ENCODE peak calls at places on chromosomes 5 and 9, in four cellular contexts. One of them, this sample, is unnamed.

GRCh38 chr9:7770102-7770501 is 29.5 kb downstream of the DMAC1 start:
- DNase-seq in keratinocyte: no peak
- DNase-seq in PC-9: no peak
- DNase-seq in left lung: no peak
- DNase-seq in this sample: no peak

GRCh38 chr5:54362434-54362833 is 52.1 kb upstream of the ARL15 start:
- DNase-seq in PC-9: no peak
- DNase-seq in keratinocyte: no peak
- DNase-seq in left lung: no peak
- DNase-seq in this sample: no peak

GRCh38 chr9:75185585-75186170 is 97.4 kb downstream of the OSTF1 start:
- DNase-seq in left lung: no peak
- DNase-seq in keratinocyte: no peak
- DNase-seq in PC-9: no peak
- DNase-seq in this sample: no peak

GRCh38 chr5:80736730-80737129 is 81.9 kb upstream of the DHFR start:
- DNase-seq in PC-9: peak; percentile 38
- DNase-seq in keratinocyte: peak; percentile 45
- DNase-seq in left lung: no peak
- DNase-seq in this sample: no peak

GRCh38 chr9:121088576-121088975 is 13.8 kb downstream of the CNTRL start:
- DNase-seq in left lung: no peak
- DNase-seq in PC-9: no peak
- DNase-seq in keratinocyte: no peak
- DNase-seq in this sample: no peak

GRCh38 chr5:154197801-154198461 is 7.4 kb downstream of the GALNT10 start:
- DNase-seq in PC-9: peak; percentile 91
- DNase-seq in keratinocyte: peak; percentile 75
- DNase-seq in left lung: peak; percentile 71
- DNase-seq in this sample: no peak

GRCh38 chr5:121408778-121409177 is 442.9 kb upstream of the FTMT start:
- DNase-seq in keratinocyte: no peak
- DNase-seq in left lung: no peak
- DNase-seq in PC-9: no peak
- DNase-seq in this sample: no peak

GRCh38 chr9:102113191-102113590 is 374.7 kb upstream of the GRIN3A start:
- DNase-seq in PC-9: no peak
- DNase-seq in left lung: no peak
- DNase-seq in keratinocyte: no peak
- DNase-seq in this sample: no peak

GRCh38 chr5:55160493-55161209 is 680 bp downstream of the GPX8 start:
- DNase-seq in left lung: peak; percentile 63
- DNase-seq in PC-9: peak; percentile 64
- DNase-seq in keratinocyte: no peak
- DNase-seq in this sample: no peak

GRCh38 chr9:86598411-86599239 is 244.4 kb upstream of the TUT7 start:
- DNase-seq in keratinocyte: no peak
- DNase-seq in left lung: no peak
- DNase-seq in PC-9: no peak
- DNase-seq in this sample: no peak

GRCh38 chr5:151094054-151094858 is 13.4 kb upstream of the TNIP1 start:
- DNase-seq in PC-9: peak; percentile 76
- DNase-seq in keratinocyte: no peak
- DNase-seq in left lung: no peak
- DNase-seq in this sample: no peak

GRCh38 chr9:75139201-75139600 is 50.9 kb downstream of the OSTF1 start:
- DNase-seq in left lung: no peak
- DNase-seq in PC-9: no peak
- DNase-seq in keratinocyte: no peak
- DNase-seq in this sample: no peak

GRCh38 chr9:6978591-6978990 is 220.8 kb downstream of the KDM4C start:
- DNase-seq in keratinocyte: no peak
- DNase-seq in left lung: no peak
- DNase-seq in PC-9: no peak
- DNase-seq in this sample: no peak

GRCh38 chr5:176514244-176514918 is 22.8 kb downstream of the RNF44 start:
- DNase-seq in keratinocyte: no peak
- DNase-seq in left lung: no peak
- DNase-seq in PC-9: no peak
- DNase-seq in this sample: no peak

GRCh38 chr5:86971034-86971511 is 296.6 kb upstream of the RASA1 start:
- DNase-seq in left lung: no peak
- DNase-seq in keratinocyte: no peak
- DNase-seq in PC-9: no peak
- DNase-seq in this sample: no peak

GRCh38 chr5:180347651-180348050 is 5.5 kb downstream of the GFPT2 start:
- DNase-seq in keratinocyte: no peak
- DNase-seq in PC-9: no peak
- DNase-seq in left lung: no peak
- DNase-seq in this sample: no peak

GRCh38 chr9:21933865-21934264 is 60.3 kb downstream of the CDKN2A start:
- DNase-seq in PC-9: no peak
- DNase-seq in keratinocyte: no peak
- DNase-seq in left lung: no peak
- DNase-seq in this sample: no peak

GRCh38 chr5:135887881-135888614 is 7.6 kb downstream of the IL9 start:
- DNase-seq in PC-9: no peak
- DNase-seq in keratinocyte: no peak
- DNase-seq in left lung: no peak
- DNase-seq in this sample: no peak

GRCh38 chr9:73575071-73575470 is 423.4 kb downstream of the ANXA1 start:
- DNase-seq in PC-9: no peak
- DNase-seq in keratinocyte: no peak
- DNase-seq in left lung: no peak
- DNase-seq in this sample: no peak

GRCh38 chr5:132754947-132755346 is 7.7 kb downstream of the CCNI2 start:
- DNase-seq in keratinocyte: no peak
- DNase-seq in left lung: no peak
- DNase-seq in PC-9: no peak
- DNase-seq in this sample: no peak

GRCh38 chr5:39427225-39427624 is 2.4 kb upstream of the DAB2 start:
- DNase-seq in keratinocyte: no peak
- DNase-seq in left lung: no peak
- DNase-seq in PC-9: no peak
- DNase-seq in this sample: no peak

GRCh38 chr5:6159864-6160199 is 218.5 kb downstream of the MED10 start:
- DNase-seq in left lung: no peak
- DNase-seq in keratinocyte: no peak
- DNase-seq in PC-9: no peak
- DNase-seq in this sample: no peak

GRCh38 chr5:108917596-108917995 is 169.9 kb downstream of the FER start:
- DNase-seq in left lung: no peak
- DNase-seq in PC-9: no peak
- DNase-seq in keratinocyte: peak; percentile 4
- DNase-seq in this sample: no peak

GRCh38 chr5:151730381-151730780 is 28.1 kb downstream of the ATOX1 start:
- DNase-seq in PC-9: no peak
- DNase-seq in keratinocyte: no peak
- DNase-seq in left lung: no peak
- DNase-seq in this sample: no peak

GRCh38 chr5:149796025-149796424 is 65.9 kb downstream of the PPARGC1B start:
- DNase-seq in left lung: no peak
- DNase-seq in PC-9: no peak
- DNase-seq in keratinocyte: no peak
- DNase-seq in this sample: no peak

GRCh38 chr5:77143998-77144836 is 57.1 kb upstream of the ZBED3 start:
- DNase-seq in keratinocyte: no peak
- DNase-seq in PC-9: peak; percentile 39
- DNase-seq in left lung: peak; percentile 73
- DNase-seq in this sample: peak; percentile 71

GRCh38 chr5:159094745-159095144 is 5.0 kb downstream of the EBF1 start:
- DNase-seq in keratinocyte: no peak
- DNase-seq in PC-9: no peak
- DNase-seq in left lung: no peak
- DNase-seq in this sample: peak; percentile 79

GRCh38 chr5:141345327-141345726 is 1.7 kb downstream of the PCDHGA3 start:
- DNase-seq in PC-9: no peak
- DNase-seq in keratinocyte: no peak
- DNase-seq in left lung: no peak
- DNase-seq in this sample: no peak

GRCh38 chr5:141338538-141339306 is at the start of gene PCDHGA2:
- DNase-seq in left lung: no peak
- DNase-seq in keratinocyte: no peak
- DNase-seq in PC-9: no peak
- DNase-seq in this sample: peak; percentile 43

GRCh38 chr5:141343953-141344463 is 379 bp downstream of the PCDHGA3 start:
- DNase-seq in keratinocyte: no peak
- DNase-seq in left lung: no peak
- DNase-seq in PC-9: no peak
- DNase-seq in this sample: no peak

GRCh38 chr5:141343242-141343952 is at the start of gene PCDHGA3:
- DNase-seq in PC-9: no peak
- DNase-seq in left lung: no peak
- DNase-seq in keratinocyte: no peak
- DNase-seq in this sample: no peak

GRCh38 chr5:141342773-141343172 is 856 bp upstream of the PCDHGA3 start:
- DNase-seq in left lung: no peak
- DNase-seq in PC-9: no peak
- DNase-seq in keratinocyte: no peak
- DNase-seq in this sample: no peak
- H3K9me3 ChIP-seq in left lung: peaks cover 88% of the 10 kb centered on the region
- H3K9me3 ChIP-seq in PC-9: peaks cover 4% of the 10 kb centered on the region
- H3K9me3 ChIP-seq in keratinocyte: peaks cover 16% of the 10 kb centered on the region
- H3K9me3 ChIP-seq in this sample: peaks cover 16% of the 10 kb centered on the region

GRCh38 chr5:11110128-11110527 is 349.1 kb upstream of the DAP start:
- DNase-seq in keratinocyte: no peak
- DNase-seq in left lung: no peak
- DNase-seq in PC-9: no peak
- DNase-seq in this sample: no peak

GRCh38 chr5:11104543-11105151 is 343.6 kb upstream of the DAP start:
- DNase-seq in PC-9: no peak
- DNase-seq in left lung: no peak
- DNase-seq in keratinocyte: no peak
- DNase-seq in this sample: no peak

GRCh38 chr5:11105706-11106105 is 344.7 kb upstream of the DAP start:
- DNase-seq in PC-9: no peak
- DNase-seq in left lung: no peak
- DNase-seq in keratinocyte: no peak
- DNase-seq in this sample: no peak
- H3K4me3 ChIP-seq in PC-9: no peak overlapping the region
- H3K4me3 ChIP-seq in left lung: no peak overlapping the region
- H3K4me3 ChIP-seq in keratinocyte: no peak overlapping the region
- H3K4me3 ChIP-seq in this sample: no peak overlapping the region

GRCh38 chr9:88534456-88535225 is at the start of gene NXNL2:
- DNase-seq in PC-9: peak; percentile 55
- DNase-seq in keratinocyte: no peak
- DNase-seq in left lung: peak; percentile 87
- DNase-seq in this sample: peak; percentile 95
- H3K27ac ChIP-seq in PC-9: peak within 1 kb of the TSS; percentile 65
- H3K27ac ChIP-seq in keratinocyte: no peak within 1 kb of the TSS
- H3K27ac ChIP-seq in left lung: no peak within 1 kb of the TSS
- H3K27ac ChIP-seq in this sample: peak within 1 kb of the TSS; percentile 83

GRCh38 chr9:30140415-30140814 is 2244.0 kb upstream of the ACO1 start:
- DNase-seq in keratinocyte: no peak
- DNase-seq in left lung: no peak
- DNase-seq in PC-9: no peak
- DNase-seq in this sample: no peak
- H3K9me3 ChIP-seq in keratinocyte: no peaks in the 10 kb centered on the region
- H3K9me3 ChIP-seq in left lung: no peaks in the 10 kb centered on the region
- H3K9me3 ChIP-seq in PC-9: no peaks in the 10 kb centered on the region
- H3K9me3 ChIP-seq in this sample: no peaks in the 10 kb centered on the region

GRCh38 chr9:82183181-82183860 is 194.7 kb downstream of the SPATA31D1 start:
- DNase-seq in left lung: no peak
- DNase-seq in keratinocyte: no peak
- DNase-seq in PC-9: no peak
- DNase-seq in this sample: no peak
- H3K4me3 ChIP-seq in left lung: no peak overlapping the region
- H3K4me3 ChIP-seq in keratinocyte: no peak overlapping the region
- H3K4me3 ChIP-seq in PC-9: no peak overlapping the region
- H3K4me3 ChIP-seq in this sample: no peak overlapping the region

DNA sequence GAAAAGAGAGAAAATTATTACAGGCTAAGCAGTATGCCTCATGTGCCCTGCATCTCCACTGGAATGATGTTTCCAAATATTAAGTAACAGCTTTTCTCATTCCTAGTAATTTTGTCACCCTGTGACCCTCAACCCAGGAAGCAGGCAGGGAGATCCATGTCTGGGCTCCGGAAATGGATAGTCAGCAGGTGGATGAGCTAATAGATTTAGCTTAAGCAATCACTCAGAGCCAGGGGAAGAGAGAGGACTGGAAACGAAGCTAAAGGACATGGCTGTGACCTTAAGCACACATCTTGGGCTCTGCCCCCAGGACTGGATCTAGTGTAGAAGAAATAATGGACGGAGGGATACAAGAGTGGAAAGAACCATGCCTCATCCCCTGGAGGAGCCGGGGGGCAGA is 89.5 kb downstream of the ARSB start:
- DNase-seq in PC-9: no peak
- DNase-seq in keratinocyte: no peak
- DNase-seq in left lung: no peak
- DNase-seq in this sample: no peak
- H3K27ac ChIP-seq in PC-9: no peak overlapping the region
- H3K27ac ChIP-seq in keratinocyte: no peak overlapping the region
- H3K27ac ChIP-seq in left lung: no peak overlapping the region
- H3K27ac ChIP-seq in this sample: no peak overlapping the region

GRCh38 chr9:40927260-40927631 is 201.2 kb downstream of the FOXD4L6 start:
- DNase-seq in keratinocyte: no peak
- DNase-seq in left lung: no peak
- DNase-seq in PC-9: no peak
- DNase-seq in this sample: no peak
- H3K9me3 ChIP-seq in keratinocyte: peaks cover 12% of the 10 kb centered on the region
- H3K9me3 ChIP-seq in left lung: peaks cover 95% of the 10 kb centered on the region
- H3K9me3 ChIP-seq in PC-9: no peaks in the 10 kb centered on the region
- H3K9me3 ChIP-seq in this sample: peaks cover 56% of the 10 kb centered on the region